ENCODE peak calls at places on chromosomes 11 and 22, in nine cellular contexts. V, X, F, R, T, O, P, U and I are unnamed samples.
A peak's percentile ranks its signal among the peaks of the same experiment; 100 is the strongest.

GRCh38 chr22:50139843-50140415 is 30.6 kb upstream of the PANX2 start:
- DNase-seq in X (no peak), V (no peak), R (peak; percentile 31), O (no peak), T (no peak), U (no peak), P (no peak), F (no peak), I (no peak)

GRCh38 chr11:14446701-14447169 is 52.9 kb downstream of the COPB1 start:
- DNase-seq in O (no peak), P (no peak), F (no peak), U (no peak), V (no peak), R (no peak), X (no peak), T (no peak), I (no peak)

GRCh38 chr22:44734801-44735517 is 17.4 kb upstream of the ARHGAP8 start:
- DNase-seq in F (no peak), T (peak; percentile 21), P (no peak), V (no peak), O (no peak), R (no peak), U (no peak), X (no peak), I (no peak)

GRCh38 chr22:40499187-40499753 is 128.9 kb downstream of the SGSM3 start:
- DNase-seq in P (no peak), X (peak; percentile 68), U (no peak), T (no peak), O (no peak), V (peak; percentile 78), R (peak; percentile 70), F (no peak), I (no peak)

GRCh38 chr11:128946646-128947045 is 4.0 kb upstream of the TP53AIP1 start:
- DNase-seq in U (no peak), V (no peak), F (no peak), P (no peak), O (no peak), R (no peak), X (no peak), T (no peak), I (no peak)

GRCh38 chr22:24402460-24403192 is 24.8 kb upstream of the ADORA2A start:
- DNase-seq in V (peak; percentile 88), T (peak; percentile 78), U (no peak), F (peak; percentile 89), P (peak; percentile 92), O (peak; percentile 82), X (peak; percentile 89), R (no peak), I (peak; percentile 58)

GRCh38 chr11:118144869-118145268 is 7.8 kb downstream of the SCN4B start:
- DNase-seq in T (no peak), R (no peak), F (no peak), X (no peak), V (no peak), U (no peak), P (no peak), O (no peak), I (no peak)

GRCh38 chr11:64743591-64744543 is at the start of gene RASGRP2:
- DNase-seq in F (peak; percentile 88), R (peak; percentile 87), O (peak; percentile 90), P (peak; percentile 84), U (peak; percentile 51), X (peak; percentile 70), T (peak; percentile 84), V (peak; percentile 77), I (peak; percentile 72)

GRCh38 chr22:19852177-19852781 is 2.4 kb downstream of the GNB1L start:
- DNase-seq in X (no peak), O (no peak), T (peak; percentile 21), V (peak; percentile 20), U (no peak), R (no peak), F (no peak), P (no peak), I (peak; percentile 45)

GRCh38 chr11:78753297-78753696 is 178.6 kb upstream of the NARS2 start:
- DNase-seq in R (no peak), X (no peak), F (no peak), O (no peak), V (no peak), T (no peak), U (no peak), P (no peak), I (no peak)

GRCh38 chr11:118544010-118544646 is 13.1 kb downstream of the TMEM25 start:
- DNase-seq in O (no peak), U (no peak), V (no peak), X (no peak), T (no peak), P (no peak), R (no peak), F (no peak), I (no peak)

GRCh38 chr22:19639610-19640135 is 74.6 kb upstream of the SEPTIN5 start:
- DNase-seq in O (no peak), T (no peak), P (no peak), V (no peak), U (no peak), X (no peak), F (no peak), R (no peak), I (no peak)

GRCh38 chr22:31345331-31346254 is 553 bp downstream of the PATZ1 start:
- DNase-seq in T (peak; percentile 89), R (peak; percentile 91), U (peak; percentile 55), X (peak; percentile 86), V (peak; percentile 77), F (peak; percentile 87), O (peak; percentile 78), P (peak; percentile 88), I (peak; percentile 84)

GRCh38 chr11:26599421-26599820 is 27.4 kb upstream of the MUC15 start:
- DNase-seq in U (no peak), O (no peak), R (no peak), F (no peak), P (no peak), X (no peak), V (no peak), T (no peak), I (no peak)

GRCh38 chr11:102414559-102414958 is 38.0 kb downstream of the TMEM123 start:
- DNase-seq in U (no peak), R (no peak), V (no peak), X (no peak), P (no peak), O (no peak), F (no peak), T (no peak), I (no peak)

GRCh38 chr11:83681045-83681781 is 395.0 kb upstream of the CCDC90B start:
- DNase-seq in T (no peak), P (no peak), V (no peak), U (no peak), F (no peak), X (no peak), O (no peak), R (no peak), I (no peak)

GRCh38 chr22:17518379-17518778 is 44.9 kb upstream of the SLC25A18 start:
- DNase-seq in T (no peak), O (no peak), V (no peak), X (no peak), R (no peak), P (no peak), F (no peak), U (no peak), I (no peak)

GRCh38 chr22:29205598-29206371 is at the start of gene EMID1:
- DNase-seq in V (peak; percentile 39), P (peak; percentile 47), R (peak; percentile 54), O (no peak), X (peak; percentile 60), U (no peak), T (peak; percentile 62), F (peak; percentile 28), I (peak; percentile 67)

GRCh38 chr11:111105566-111105965 is 140.0 kb upstream of the POU2AF2 start:
- DNase-seq in F (no peak), X (no peak), T (no peak), U (no peak), O (no peak), V (no peak), R (no peak), P (no peak), I (no peak)
- TF ChIP-seq POLR2A in F (no peak), X (no peak), T (no peak), U (no peak), O (no peak), V (no peak), R (no peak), P (no peak), I (no peak)

GRCh38 chr11:122617926-122618325 is 37.6 kb upstream of the UBASH3B start:
- DNase-seq in U (no peak), F (no peak), R (no peak), V (no peak), X (no peak), P (no peak), T (no peak), O (no peak), I (no peak)
- H3K36me3 ChIP-seq in U (no peaks in the 10 kb centered on the region), F (no peaks in the 10 kb centered on the region), R (no peaks in the 10 kb centered on the region), V (no peaks in the 10 kb centered on the region), X (no peaks in the 10 kb centered on the region), P (no peaks in the 10 kb centered on the region), T (no peaks in the 10 kb centered on the region), O (no peaks in the 10 kb centered on the region), I (no peaks in the 10 kb centered on the region)

GRCh38 chr11:13277719-13278619 is at the start of gene BMAL1:
- DNase-seq in O (peak; percentile 85), R (no peak), V (peak; percentile 44), P (peak; percentile 69), F (peak; percentile 46), T (peak; percentile 78), U (no peak), X (peak; percentile 55), I (peak; percentile 76)
- TF ChIP-seq POLR2A in O (peak; percentile 94), R (no peak), V (peak; percentile 75), P (no peak), F (peak; percentile 62), T (peak; percentile 74), U (no peak), X (no peak), I (peak; percentile 81)

DNA sequence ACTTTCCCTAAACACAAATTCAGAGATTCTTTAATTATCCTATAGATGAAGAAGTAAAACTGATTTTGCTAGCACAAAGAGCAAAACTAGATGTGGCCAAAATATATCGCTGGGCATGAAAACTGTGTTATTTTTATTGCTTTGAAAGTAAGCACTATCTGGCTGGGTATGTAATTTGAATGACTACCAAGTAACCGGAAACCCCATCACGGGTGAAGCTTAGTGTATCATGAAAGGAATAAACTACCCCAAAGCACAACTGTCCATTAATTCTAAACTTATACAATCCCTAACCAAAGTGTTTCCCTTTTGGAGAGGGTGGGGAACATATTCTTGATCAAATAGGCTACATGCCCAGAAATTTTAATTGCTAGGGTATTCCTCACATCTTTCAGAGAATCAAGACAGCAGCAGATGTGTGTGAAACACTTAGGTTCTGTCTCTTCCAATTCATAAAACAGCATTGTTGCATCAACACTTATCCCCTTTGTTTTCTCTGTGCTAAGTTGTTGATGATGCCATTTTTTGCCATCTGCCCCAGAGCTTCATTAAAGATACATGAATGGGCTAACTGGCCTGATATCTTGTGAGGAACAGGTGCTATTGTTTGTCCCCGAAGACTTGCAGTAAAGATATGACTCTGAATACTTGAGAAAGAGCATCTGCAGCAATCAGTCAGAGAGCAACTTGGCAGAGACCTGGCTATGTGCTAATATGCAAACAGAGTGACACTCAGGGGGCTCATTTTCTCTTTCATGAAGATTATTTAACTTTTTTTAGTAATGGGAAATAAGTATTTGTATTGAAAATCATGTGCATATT is 238.1 kb downstream of the SOX6 start:
- DNase-seq in X (no peak), F (no peak), U (no peak), R (no peak), T (no peak), V (no peak), P (no peak), O (no peak), I (no peak)
- H3K36me3 ChIP-seq in X (no peaks in the 10 kb centered on the region), F (no peaks in the 10 kb centered on the region), U (no peaks in the 10 kb centered on the region), R (no peaks in the 10 kb centered on the region), T (no peaks in the 10 kb centered on the region), V (no peaks in the 10 kb centered on the region), P (no peaks in the 10 kb centered on the region), O (no peaks in the 10 kb centered on the region), I (no peaks in the 10 kb centered on the region)

GRCh38 chr11:61359541-61359940 is 2.1 kb downstream of the CYB561A3 start:
- DNase-seq in X (no peak), R (no peak), T (no peak), V (no peak), F (no peak), P (peak; percentile 49), U (no peak), O (no peak), I (no peak)
- TF ChIP-seq POLR2A in X (no peak), R (no peak), T (no peak), V (no peak), F (no peak), P (peak; percentile 24), U (no peak), O (no peak), I (no peak)